ENCODE peak calls at places on chromosomes 5 and 9, in five cellular contexts. One of them, this sample, is unnamed.

GRCh38 chr9:14480561-14480960 is 166.6 kb upstream of the NFIB start:
- DNase-seq in psoas muscle: no peak
- DNase-seq in colonic mucosa: no peak
- DNase-seq in heart left ventricle: no peak
- DNase-seq in AG04450: no peak
- DNase-seq in this sample: no peak

GRCh38 chr5:126384985-126385384 is 38.2 kb upstream of the GRAMD2B start:
- DNase-seq in heart left ventricle: no peak
- DNase-seq in psoas muscle: no peak
- DNase-seq in AG04450: no peak
- DNase-seq in colonic mucosa: no peak
- DNase-seq in this sample: no peak

GRCh38 chr5:97243352-97243751 is 60.3 kb upstream of the RIOK2 start:
- DNase-seq in psoas muscle: no peak
- DNase-seq in heart left ventricle: no peak
- DNase-seq in AG04450: no peak
- DNase-seq in colonic mucosa: no peak
- DNase-seq in this sample: no peak

GRCh38 chr5:124289122-124289521 is 457.3 kb downstream of the ZNF608 start:
- DNase-seq in colonic mucosa: peak
- DNase-seq in heart left ventricle: peak
- DNase-seq in psoas muscle: no peak
- DNase-seq in AG04450: no peak
- DNase-seq in this sample: no peak

GRCh38 chr5:133664422-133664821 is 52.1 kb upstream of the FSTL4 start:
- DNase-seq in psoas muscle: no peak
- DNase-seq in heart left ventricle: no peak
- DNase-seq in colonic mucosa: no peak
- DNase-seq in AG04450: no peak
- DNase-seq in this sample: no peak

GRCh38 chr5:93585054-93585751 is 2.2 kb downstream of the NR2F1 start:
- DNase-seq in heart left ventricle: no peak
- DNase-seq in psoas muscle: peak
- DNase-seq in colonic mucosa: no peak
- DNase-seq in AG04450: no peak
- DNase-seq in this sample: no peak

GRCh38 chr9:129497837-129498450 is 123.0 kb downstream of the C9orf50 start:
- DNase-seq in psoas muscle: peak
- DNase-seq in heart left ventricle: no peak
- DNase-seq in AG04450: no peak
- DNase-seq in colonic mucosa: no peak
- DNase-seq in this sample: no peak

GRCh38 chr5:135498662-135498995 is 37.1 kb downstream of the NEUROG1 start:
- DNase-seq in colonic mucosa: no peak
- DNase-seq in heart left ventricle: no peak
- DNase-seq in psoas muscle: no peak
- DNase-seq in AG04450: no peak
- DNase-seq in this sample: no peak

DNA sequence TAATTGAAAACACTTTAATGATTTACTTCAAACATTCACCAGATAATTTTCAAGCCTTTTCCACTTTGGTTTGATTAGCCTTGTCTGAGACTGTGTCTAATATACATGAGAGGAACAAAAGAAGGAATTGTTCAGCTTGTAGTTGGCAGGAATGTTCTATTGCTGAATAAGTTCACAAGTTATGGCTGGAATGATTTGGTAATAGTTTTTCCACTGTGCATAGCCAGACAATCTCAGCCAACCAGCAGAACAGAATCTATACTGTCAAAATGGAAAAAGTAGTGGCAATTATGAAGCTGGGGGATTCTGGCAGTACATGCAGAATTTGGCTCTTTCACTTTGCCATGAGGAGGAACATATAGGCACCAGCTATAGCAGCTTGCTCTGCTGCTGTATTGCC is 150.4 kb downstream of the PRR16 start:
- DNase-seq in psoas muscle: no peak
- DNase-seq in heart left ventricle: no peak
- DNase-seq in colonic mucosa: no peak
- DNase-seq in AG04450: no peak
- DNase-seq in this sample: no peak
- H3K27ac ChIP-seq in psoas muscle: no peak
- H3K27ac ChIP-seq in heart left ventricle: no peak
- H3K27ac ChIP-seq in colonic mucosa: no peak
- H3K27ac ChIP-seq in AG04450: no peak
- H3K27ac ChIP-seq in this sample: no peak

DNA sequence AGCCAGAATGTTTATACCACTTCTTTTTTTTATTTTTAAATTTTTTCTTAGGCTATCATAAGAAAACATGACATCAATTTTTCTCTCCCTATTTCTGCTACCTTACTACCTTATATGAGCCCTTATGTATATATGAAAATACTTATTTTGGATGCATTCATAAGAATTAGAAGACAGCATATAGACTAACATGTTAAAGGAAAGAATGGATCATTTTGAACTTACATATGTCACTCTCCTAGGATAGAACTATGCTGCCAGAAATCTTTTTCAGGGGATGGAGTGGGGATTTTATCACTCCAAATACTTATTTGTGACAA is 51.8 kb downstream of the SNX24 start:
- DNase-seq in AG04450: no peak
- DNase-seq in colonic mucosa: no peak
- DNase-seq in psoas muscle: no peak
- DNase-seq in heart left ventricle: no peak
- DNase-seq in this sample: no peak
- TF ChIP-seq CTCF in AG04450: no peak
- TF ChIP-seq CTCF in colonic mucosa: peak
- TF ChIP-seq CTCF in psoas muscle: no peak
- TF ChIP-seq CTCF in heart left ventricle: no peak
- TF ChIP-seq CTCF in this sample: no peak

GRCh38 chr9:71929223-71929622 is 17.8 kb downstream of the C9orf85 start:
- DNase-seq in colonic mucosa: no peak
- DNase-seq in AG04450: peak
- DNase-seq in psoas muscle: no peak
- DNase-seq in heart left ventricle: no peak
- DNase-seq in this sample: no peak

GRCh38 chr9:71928806-71929205 is 17.4 kb downstream of the C9orf85 start:
- DNase-seq in colonic mucosa: no peak
- DNase-seq in psoas muscle: no peak
- DNase-seq in AG04450: no peak
- DNase-seq in heart left ventricle: no peak
- DNase-seq in this sample: no peak

GRCh38 chr9:71931166-71931565 is 19.7 kb downstream of the C9orf85 start:
- DNase-seq in colonic mucosa: no peak
- DNase-seq in heart left ventricle: no peak
- DNase-seq in psoas muscle: no peak
- DNase-seq in AG04450: no peak
- DNase-seq in this sample: no peak

GRCh38 chr9:71928376-71928775 is 16.9 kb downstream of the C9orf85 start:
- DNase-seq in colonic mucosa: no peak
- DNase-seq in psoas muscle: no peak
- DNase-seq in AG04450: no peak
- DNase-seq in heart left ventricle: no peak
- DNase-seq in this sample: no peak

GRCh38 chr9:71929791-71930440 is 18.5 kb downstream of the C9orf85 start:
- DNase-seq in colonic mucosa: no peak
- DNase-seq in psoas muscle: no peak
- DNase-seq in AG04450: no peak
- DNase-seq in heart left ventricle: no peak
- DNase-seq in this sample: no peak
- H3K27ac ChIP-seq in colonic mucosa: no peak
- H3K27ac ChIP-seq in psoas muscle: no peak
- H3K27ac ChIP-seq in AG04450: no peak
- H3K27ac ChIP-seq in heart left ventricle: no peak
- H3K27ac ChIP-seq in this sample: no peak

GRCh38 chr9:91160599-91161464 is 200.9 kb downstream of the AUH start:
- DNase-seq in heart left ventricle: no peak
- DNase-seq in colonic mucosa: no peak
- DNase-seq in psoas muscle: no peak
- DNase-seq in AG04450: no peak
- DNase-seq in this sample: peak

GRCh38 chr9:91162784-91163440 is 198.8 kb downstream of the AUH start:
- DNase-seq in heart left ventricle: no peak
- DNase-seq in AG04450: no peak
- DNase-seq in colonic mucosa: peak
- DNase-seq in psoas muscle: no peak
- DNase-seq in this sample: peak

GRCh38 chr9:91160181-91160580 is 201.5 kb downstream of the AUH start:
- DNase-seq in psoas muscle: no peak
- DNase-seq in heart left ventricle: no peak
- DNase-seq in colonic mucosa: no peak
- DNase-seq in AG04450: no peak
- DNase-seq in this sample: no peak

GRCh38 chr9:91162311-91162710 is 199.4 kb downstream of the AUH start:
- DNase-seq in heart left ventricle: no peak
- DNase-seq in psoas muscle: no peak
- DNase-seq in colonic mucosa: no peak
- DNase-seq in AG04450: no peak
- DNase-seq in this sample: no peak

DNA sequence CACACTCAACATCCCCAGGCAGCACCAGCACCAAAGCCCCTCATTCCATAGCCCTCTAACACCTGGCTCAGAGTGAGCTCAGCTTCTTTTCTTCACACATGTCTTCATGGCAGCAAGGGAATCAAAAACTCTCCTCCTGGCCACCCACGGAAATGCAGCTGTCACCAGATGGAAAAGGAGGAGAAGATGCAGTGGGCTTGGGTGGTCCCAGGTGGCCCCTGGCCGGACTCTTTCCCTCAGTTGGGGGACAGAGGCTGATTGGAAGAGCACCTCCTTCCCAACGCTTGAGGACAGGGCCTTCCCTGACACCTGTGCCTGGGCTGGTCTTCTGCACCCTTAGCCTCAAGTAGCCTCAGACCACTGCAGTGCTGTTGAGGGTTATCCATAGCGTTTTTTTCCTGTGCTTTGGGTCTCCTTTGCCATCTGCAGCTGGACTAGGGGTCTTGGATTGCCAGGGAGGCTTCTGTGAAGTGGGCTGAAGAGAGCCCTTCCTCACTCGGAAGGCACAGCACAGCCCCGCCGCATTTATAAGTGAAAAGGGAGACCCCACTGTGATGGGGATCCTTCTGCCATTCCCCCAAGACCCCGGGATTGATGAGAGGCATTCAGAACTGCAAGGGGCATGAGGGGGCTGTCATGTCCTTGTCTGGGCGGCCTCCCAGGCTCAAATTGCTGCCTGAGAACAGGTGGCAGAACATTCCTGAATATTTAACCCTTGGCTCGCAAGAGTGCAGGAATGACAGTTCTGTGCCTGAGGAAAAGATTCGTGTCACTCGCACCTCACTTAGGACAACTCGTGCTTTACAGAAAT is 200.0 kb downstream of the AUH start:
- DNase-seq in psoas muscle: no peak
- DNase-seq in heart left ventricle: no peak
- DNase-seq in colonic mucosa: no peak
- DNase-seq in AG04450: no peak
- DNase-seq in this sample: peak
- TF ChIP-seq CTCF in psoas muscle: no peak
- TF ChIP-seq CTCF in heart left ventricle: no peak
- TF ChIP-seq CTCF in colonic mucosa: no peak
- TF ChIP-seq CTCF in AG04450: no peak
- TF ChIP-seq CTCF in this sample: no peak

GRCh38 chr9:126805546-126806262 is 864 bp downstream of the ZBTB43 start:
- DNase-seq in AG04450: no peak
- DNase-seq in psoas muscle: peak
- DNase-seq in heart left ventricle: peak
- DNase-seq in colonic mucosa: peak
- DNase-seq in this sample: no peak

GRCh38 chr9:126813072-126813471 is 8.2 kb downstream of the ZBTB43 start:
- DNase-seq in psoas muscle: peak
- DNase-seq in AG04450: no peak
- DNase-seq in colonic mucosa: no peak
- DNase-seq in heart left ventricle: no peak
- DNase-seq in this sample: no peak

GRCh38 chr9:126804696-126805545 is at the start of gene ZBTB43:
- DNase-seq in colonic mucosa: peak
- DNase-seq in heart left ventricle: peak
- DNase-seq in psoas muscle: peak
- DNase-seq in AG04450: peak
- DNase-seq in this sample: peak

GRCh38 chr9:126806336-126806735 is 1.5 kb downstream of the ZBTB43 start:
- DNase-seq in psoas muscle: no peak
- DNase-seq in heart left ventricle: no peak
- DNase-seq in AG04450: no peak
- DNase-seq in colonic mucosa: no peak
- DNase-seq in this sample: no peak

GRCh38 chr9:126809068-126809467 is 4.2 kb downstream of the ZBTB43 start:
- DNase-seq in psoas muscle: no peak
- DNase-seq in colonic mucosa: no peak
- DNase-seq in heart left ventricle: no peak
- DNase-seq in AG04450: no peak
- DNase-seq in this sample: no peak
- H3K27ac ChIP-seq in psoas muscle: peak
- H3K27ac ChIP-seq in colonic mucosa: no peak
- H3K27ac ChIP-seq in heart left ventricle: peak
- H3K27ac ChIP-seq in AG04450: no peak
- H3K27ac ChIP-seq in this sample: no peak

GRCh38 chr5:123120197-123120596 is 31.2 kb downstream of the PRDM6 start:
- DNase-seq in heart left ventricle: no peak
- DNase-seq in AG04450: no peak
- DNase-seq in colonic mucosa: no peak
- DNase-seq in psoas muscle: no peak
- DNase-seq in this sample: no peak
- TF ChIP-seq CTCF in heart left ventricle: no peak
- TF ChIP-seq CTCF in AG04450: peak
- TF ChIP-seq CTCF in colonic mucosa: no peak
- TF ChIP-seq CTCF in psoas muscle: no peak
- TF ChIP-seq CTCF in this sample: no peak

GRCh38 chr5:56169281-56169680 is 63.8 kb downstream of the ANKRD55 start:
- DNase-seq in colonic mucosa: no peak
- DNase-seq in psoas muscle: no peak
- DNase-seq in heart left ventricle: no peak
- DNase-seq in AG04450: no peak
- DNase-seq in this sample: no peak
- H3K27ac ChIP-seq in colonic mucosa: no peak
- H3K27ac ChIP-seq in psoas muscle: no peak
- H3K27ac ChIP-seq in heart left ventricle: no peak
- H3K27ac ChIP-seq in AG04450: no peak
- H3K27ac ChIP-seq in this sample: no peak

DNA sequence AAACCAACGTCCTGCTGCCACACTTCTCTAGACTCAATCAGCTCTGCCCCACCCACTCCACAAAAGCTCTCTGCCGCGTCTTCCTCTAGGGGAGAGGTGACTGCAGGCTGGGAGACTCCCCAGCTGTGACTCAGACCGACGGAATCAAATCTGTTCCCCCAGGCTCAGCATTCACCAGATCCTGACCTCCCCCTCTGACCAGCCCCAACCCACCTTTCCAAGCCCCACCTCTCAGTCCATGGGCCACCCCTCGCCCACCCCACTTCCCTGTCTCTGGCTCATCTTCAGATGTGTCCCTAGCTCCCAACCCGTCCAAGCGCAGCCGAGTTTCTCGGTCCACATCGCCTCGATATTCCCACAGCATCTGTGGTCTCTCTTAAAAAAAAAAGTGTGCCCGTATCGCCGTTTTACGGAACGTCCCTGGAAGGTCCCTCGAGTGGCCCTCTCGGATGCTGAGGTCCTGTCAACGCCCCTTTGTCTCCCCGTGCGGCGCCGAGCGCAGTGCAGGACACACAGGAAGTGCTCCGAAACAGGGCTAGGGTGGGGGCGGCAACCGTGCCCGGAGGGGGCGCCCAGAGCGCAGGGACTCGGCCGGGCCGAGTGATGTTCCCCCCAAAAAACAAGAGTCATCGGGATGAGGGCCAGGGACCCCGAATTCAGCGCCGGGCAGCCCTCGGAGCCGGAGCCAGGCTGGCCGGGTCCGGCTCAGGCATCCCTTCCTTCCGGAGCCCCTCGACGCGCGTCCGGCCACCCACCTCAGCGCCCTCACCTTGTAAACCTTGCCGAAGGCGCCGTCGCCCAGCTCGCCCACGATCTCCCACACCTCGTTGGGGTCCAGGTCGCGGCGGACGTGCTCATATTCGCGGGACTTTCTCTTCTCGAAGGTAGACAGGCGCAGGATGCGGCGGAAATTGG is 649 bp downstream of the STK10 start:
- DNase-seq in heart left ventricle: peak
- DNase-seq in psoas muscle: peak
- DNase-seq in colonic mucosa: peak
- DNase-seq in AG04450: no peak
- DNase-seq in this sample: no peak
- TF ChIP-seq CTCF in heart left ventricle: no peak
- TF ChIP-seq CTCF in psoas muscle: no peak
- TF ChIP-seq CTCF in colonic mucosa: no peak
- TF ChIP-seq CTCF in AG04450: no peak
- TF ChIP-seq CTCF in this sample: no peak